ENCODE peak calls at places on chromosomes 4 and X, in ten cellular contexts. One of them, this sample, is unnamed. For H3K4me1 and H3K9me3, the result is how much of the 10 kb centered on the place peaks cover.

GRCh38 chr4:158710814-158711213 is 12.4 kb downstream of the PPID start:
- DNase-seq in aorta: no peak
- DNase-seq in heart right ventricle: no peak
- DNase-seq in MM.1S: no peak
- DNase-seq in hepatocyte: no peak
- DNase-seq in IMR-90: peak
- DNase-seq in SJSA1: no peak
- DNase-seq in PC-3: peak
- DNase-seq in mesenchymal stem cell: peak
- DNase-seq in right cardiac atrium: no peak
- DNase-seq in this sample: peak

GRCh38 chr4:189773909-189774308 is 166.8 kb upstream of the FRG1 start:
- DNase-seq in aorta: no peak
- DNase-seq in heart right ventricle: no peak
- DNase-seq in MM.1S: no peak
- DNase-seq in hepatocyte: peak
- DNase-seq in IMR-90: peak
- DNase-seq in SJSA1: no peak
- DNase-seq in PC-3: peak
- DNase-seq in mesenchymal stem cell: peak
- DNase-seq in right cardiac atrium: no peak
- DNase-seq in this sample: peak

GRCh38 chrX:136210243-136210642 is 41.0 kb downstream of the MAP7D3 start:
- DNase-seq in aorta: no peak
- DNase-seq in heart right ventricle: no peak
- DNase-seq in MM.1S: no peak
- DNase-seq in hepatocyte: no peak
- DNase-seq in IMR-90: no peak
- DNase-seq in SJSA1: no peak
- DNase-seq in PC-3: no peak
- DNase-seq in mesenchymal stem cell: no peak
- DNase-seq in right cardiac atrium: no peak
- DNase-seq in this sample: no peak

GRCh38 chr4:17492058-17492741 is 19.7 kb downstream of the QDPR start:
- DNase-seq in aorta: no peak
- DNase-seq in heart right ventricle: no peak
- DNase-seq in MM.1S: no peak
- DNase-seq in hepatocyte: no peak
- DNase-seq in IMR-90: no peak
- DNase-seq in SJSA1: no peak
- DNase-seq in PC-3: no peak
- DNase-seq in mesenchymal stem cell: peak
- DNase-seq in right cardiac atrium: no peak
- DNase-seq in this sample: no peak

GRCh38 chr4:145643295-145643694 is 24.1 kb downstream of the MMAA start:
- DNase-seq in aorta: no peak
- DNase-seq in heart right ventricle: no peak
- DNase-seq in MM.1S: no peak
- DNase-seq in hepatocyte: no peak
- DNase-seq in IMR-90: no peak
- DNase-seq in SJSA1: no peak
- DNase-seq in PC-3: no peak
- DNase-seq in mesenchymal stem cell: no peak
- DNase-seq in right cardiac atrium: no peak
- DNase-seq in this sample: no peak

GRCh38 chrX:7346021-7346420 is 198.1 kb upstream of the PUDP start:
- DNase-seq in aorta: no peak
- DNase-seq in heart right ventricle: no peak
- DNase-seq in MM.1S: no peak
- DNase-seq in hepatocyte: no peak
- DNase-seq in IMR-90: peak
- DNase-seq in SJSA1: peak
- DNase-seq in PC-3: peak
- DNase-seq in mesenchymal stem cell: no peak
- DNase-seq in right cardiac atrium: no peak
- DNase-seq in this sample: peak

GRCh38 chr4:42786350-42787070 is 106.0 kb upstream of the GRXCR1 start:
- DNase-seq in aorta: no peak
- DNase-seq in heart right ventricle: no peak
- DNase-seq in MM.1S: no peak
- DNase-seq in hepatocyte: no peak
- DNase-seq in IMR-90: no peak
- DNase-seq in SJSA1: no peak
- DNase-seq in PC-3: no peak
- DNase-seq in mesenchymal stem cell: no peak
- DNase-seq in right cardiac atrium: no peak
- DNase-seq in this sample: no peak

GRCh38 chr4:54626113-54626512 is 31.6 kb upstream of the KIT start:
- DNase-seq in aorta: no peak
- DNase-seq in heart right ventricle: no peak
- DNase-seq in MM.1S: no peak
- DNase-seq in hepatocyte: no peak
- DNase-seq in IMR-90: no peak
- DNase-seq in SJSA1: no peak
- DNase-seq in PC-3: no peak
- DNase-seq in mesenchymal stem cell: no peak
- DNase-seq in right cardiac atrium: no peak
- DNase-seq in this sample: no peak

GRCh38 chr4:169341490-169341889 is 70.7 kb upstream of the SH3RF1 start:
- DNase-seq in aorta: no peak
- DNase-seq in heart right ventricle: no peak
- DNase-seq in MM.1S: no peak
- DNase-seq in hepatocyte: no peak
- DNase-seq in IMR-90: peak
- DNase-seq in SJSA1: no peak
- DNase-seq in PC-3: no peak
- DNase-seq in mesenchymal stem cell: peak
- DNase-seq in right cardiac atrium: no peak
- DNase-seq in this sample: no peak

GRCh38 chr4:174284181-174284886 is 623 bp downstream of the CEP44 start:
- DNase-seq in aorta: no peak
- DNase-seq in heart right ventricle: no peak
- DNase-seq in MM.1S: peak
- DNase-seq in hepatocyte: peak
- DNase-seq in IMR-90: peak
- DNase-seq in SJSA1: peak
- DNase-seq in PC-3: peak
- DNase-seq in mesenchymal stem cell: peak
- DNase-seq in right cardiac atrium: no peak
- DNase-seq in this sample: peak

GRCh38 chr4:94277539-94277938 is 65.1 kb downstream of the HPGDS start:
- DNase-seq in aorta: no peak
- DNase-seq in heart right ventricle: no peak
- DNase-seq in MM.1S: no peak
- DNase-seq in hepatocyte: no peak
- DNase-seq in IMR-90: peak
- DNase-seq in SJSA1: no peak
- DNase-seq in PC-3: no peak
- DNase-seq in mesenchymal stem cell: peak
- DNase-seq in right cardiac atrium: no peak
- DNase-seq in this sample: no peak

GRCh38 chr4:180665994-180666818 is 1577.0 kb upstream of the TENM3 start:
- DNase-seq in aorta: no peak
- DNase-seq in heart right ventricle: no peak
- DNase-seq in MM.1S: peak
- DNase-seq in hepatocyte: peak
- DNase-seq in IMR-90: peak
- DNase-seq in SJSA1: peak
- DNase-seq in PC-3: peak
- DNase-seq in mesenchymal stem cell: peak
- DNase-seq in right cardiac atrium: no peak
- DNase-seq in this sample: peak

GRCh38 chrX:107742754-107743191 is 32.8 kb downstream of the TSC22D3 start:
- DNase-seq in aorta: no peak
- DNase-seq in heart right ventricle: no peak
- DNase-seq in MM.1S: no peak
- DNase-seq in hepatocyte: no peak
- DNase-seq in IMR-90: no peak
- DNase-seq in SJSA1: no peak
- DNase-seq in PC-3: no peak
- DNase-seq in mesenchymal stem cell: no peak
- DNase-seq in right cardiac atrium: no peak
- DNase-seq in this sample: no peak

GRCh38 chr4:58849026-58849425 is 1738.8 kb upstream of the IGFBP7 start:
- DNase-seq in aorta: no peak
- DNase-seq in heart right ventricle: no peak
- DNase-seq in MM.1S: no peak
- DNase-seq in hepatocyte: no peak
- DNase-seq in IMR-90: no peak
- DNase-seq in SJSA1: no peak
- DNase-seq in PC-3: peak
- DNase-seq in mesenchymal stem cell: no peak
- DNase-seq in right cardiac atrium: no peak
- DNase-seq in this sample: no peak

GRCh38 chrX:107728342-107729099 is 47.1 kb downstream of the TSC22D3 start:
- DNase-seq in aorta: no peak
- DNase-seq in heart right ventricle: no peak
- DNase-seq in MM.1S: no peak
- DNase-seq in hepatocyte: no peak
- DNase-seq in IMR-90: no peak
- DNase-seq in SJSA1: no peak
- DNase-seq in PC-3: no peak
- DNase-seq in mesenchymal stem cell: peak
- DNase-seq in right cardiac atrium: no peak
- DNase-seq in this sample: no peak

GRCh38 chr4:21117771-21118170 is 417.5 kb downstream of the PACRGL start:
- DNase-seq in aorta: no peak
- DNase-seq in heart right ventricle: no peak
- DNase-seq in MM.1S: no peak
- DNase-seq in hepatocyte: no peak
- DNase-seq in IMR-90: no peak
- DNase-seq in SJSA1: no peak
- DNase-seq in PC-3: no peak
- DNase-seq in mesenchymal stem cell: no peak
- DNase-seq in right cardiac atrium: no peak
- DNase-seq in this sample: no peak

GRCh38 chr4:53306729-53307128 is 59.1 kb downstream of the SCFD2 start:
- DNase-seq in aorta: no peak
- DNase-seq in heart right ventricle: no peak
- DNase-seq in MM.1S: no peak
- DNase-seq in hepatocyte: no peak
- DNase-seq in IMR-90: peak
- DNase-seq in SJSA1: no peak
- DNase-seq in PC-3: peak
- DNase-seq in mesenchymal stem cell: no peak
- DNase-seq in right cardiac atrium: no peak
- DNase-seq in this sample: peak

GRCh38 chrX:15973299-15973698 is 118.7 kb upstream of the AP1S2 start:
- DNase-seq in aorta: no peak
- DNase-seq in heart right ventricle: no peak
- DNase-seq in MM.1S: peak
- DNase-seq in hepatocyte: peak
- DNase-seq in IMR-90: peak
- DNase-seq in SJSA1: peak
- DNase-seq in PC-3: peak
- DNase-seq in mesenchymal stem cell: peak
- DNase-seq in right cardiac atrium: no peak
- DNase-seq in this sample: no peak

GRCh38 chrX:74925210-74926088 is at the start of gene NEXMIF:
- DNase-seq in aorta: peak
- DNase-seq in heart right ventricle: no peak
- DNase-seq in MM.1S: peak
- DNase-seq in hepatocyte: no peak
- DNase-seq in IMR-90: no peak
- DNase-seq in SJSA1: no peak
- DNase-seq in PC-3: peak
- DNase-seq in mesenchymal stem cell: peak
- DNase-seq in right cardiac atrium: peak
- DNase-seq in this sample: no peak
- H3K4me3 ChIP-seq in aorta: peak
- H3K4me3 ChIP-seq in heart right ventricle: peak
- H3K4me3 ChIP-seq in MM.1S: peak
- H3K4me3 ChIP-seq in hepatocyte: peak
- H3K4me3 ChIP-seq in IMR-90: peak
- H3K4me3 ChIP-seq in SJSA1: no peak
- H3K4me3 ChIP-seq in PC-3: peak
- H3K4me3 ChIP-seq in mesenchymal stem cell: peak
- H3K4me3 ChIP-seq in right cardiac atrium: peak
- H3K4me3 ChIP-seq in this sample: peak

GRCh38 chrX:118498755-118499154 is 3.1 kb downstream of the DOCK11 start:
- DNase-seq in aorta: no peak
- DNase-seq in heart right ventricle: no peak
- DNase-seq in MM.1S: no peak
- DNase-seq in hepatocyte: no peak
- DNase-seq in IMR-90: no peak
- DNase-seq in SJSA1: no peak
- DNase-seq in PC-3: no peak
- DNase-seq in mesenchymal stem cell: no peak
- DNase-seq in right cardiac atrium: no peak
- DNase-seq in this sample: no peak
- H3K4me1 ChIP-seq in aorta: under half
- H3K4me1 ChIP-seq in heart right ventricle: under half
- H3K4me1 ChIP-seq in MM.1S: under half
- H3K4me1 ChIP-seq in hepatocyte: under half
- H3K4me1 ChIP-seq in IMR-90: under half
- H3K4me1 ChIP-seq in SJSA1: under half
- H3K4me1 ChIP-seq in PC-3: under half
- H3K4me1 ChIP-seq in mesenchymal stem cell: under half
- H3K4me1 ChIP-seq in right cardiac atrium: under half
- H3K4me1 ChIP-seq in this sample: under half

DNA sequence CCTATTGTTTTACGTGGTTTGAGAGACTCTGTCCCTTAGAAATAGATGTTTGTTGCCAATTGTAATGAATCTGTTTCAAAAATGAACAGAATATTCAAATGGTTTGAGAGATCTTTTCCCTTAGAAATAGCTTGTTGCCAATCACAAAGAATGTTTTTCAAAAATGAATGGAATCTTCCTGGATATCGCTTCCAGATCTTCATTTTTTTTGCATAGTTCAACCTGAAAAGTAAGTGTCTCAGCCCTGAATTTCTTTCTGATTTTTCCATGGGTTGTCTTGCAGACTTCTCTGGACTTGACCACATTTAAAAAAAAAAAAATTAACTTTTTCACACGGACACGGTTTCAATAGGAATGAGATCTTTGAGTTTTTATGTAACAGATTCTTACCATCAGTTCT is 22.7 kb downstream of the SHOX start:
- DNase-seq in aorta: no peak
- DNase-seq in heart right ventricle: no peak
- DNase-seq in MM.1S: no peak
- DNase-seq in hepatocyte: no peak
- DNase-seq in IMR-90: no peak
- DNase-seq in SJSA1: no peak
- DNase-seq in PC-3: no peak
- DNase-seq in mesenchymal stem cell: no peak
- DNase-seq in right cardiac atrium: no peak
- DNase-seq in this sample: no peak
- H3K9me3 ChIP-seq in aorta: under half
- H3K9me3 ChIP-seq in heart right ventricle: under half
- H3K9me3 ChIP-seq in MM.1S: under half
- H3K9me3 ChIP-seq in hepatocyte: under half
- H3K9me3 ChIP-seq in IMR-90: under half
- H3K9me3 ChIP-seq in SJSA1: under half
- H3K9me3 ChIP-seq in PC-3: under half
- H3K9me3 ChIP-seq in mesenchymal stem cell: under half
- H3K9me3 ChIP-seq in right cardiac atrium: under half
- H3K9me3 ChIP-seq in this sample: under half

DNA sequence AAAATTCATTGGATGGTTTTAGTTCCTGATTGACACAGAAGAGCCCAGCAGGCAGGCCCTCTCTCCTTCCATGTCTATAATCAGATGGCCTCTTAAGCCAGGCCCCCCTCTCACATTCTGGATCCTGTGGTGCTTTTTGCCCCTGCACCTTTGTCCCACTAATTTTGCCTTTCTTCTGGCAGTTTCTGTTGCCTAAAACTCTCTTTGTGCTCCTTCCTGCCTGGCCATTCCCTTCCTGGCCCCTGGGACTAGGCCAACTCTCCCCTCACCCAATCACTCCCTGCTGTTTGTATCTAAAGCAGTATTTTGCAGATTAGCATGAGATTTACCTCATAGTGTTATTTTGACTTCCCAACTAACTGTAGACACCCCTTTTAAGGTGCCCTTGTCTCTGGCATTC is 42.7 kb upstream of the DDX3X start:
- DNase-seq in aorta: no peak
- DNase-seq in heart right ventricle: no peak
- DNase-seq in MM.1S: no peak
- DNase-seq in hepatocyte: no peak
- DNase-seq in IMR-90: no peak
- DNase-seq in SJSA1: no peak
- DNase-seq in PC-3: no peak
- DNase-seq in mesenchymal stem cell: no peak
- DNase-seq in right cardiac atrium: no peak
- DNase-seq in this sample: no peak
- H3K4me3 ChIP-seq in aorta: no peak
- H3K4me3 ChIP-seq in heart right ventricle: no peak
- H3K4me3 ChIP-seq in MM.1S: no peak
- H3K4me3 ChIP-seq in hepatocyte: no peak
- H3K4me3 ChIP-seq in IMR-90: no peak
- H3K4me3 ChIP-seq in SJSA1: no peak
- H3K4me3 ChIP-seq in PC-3: no peak
- H3K4me3 ChIP-seq in mesenchymal stem cell: no peak
- H3K4me3 ChIP-seq in right cardiac atrium: no peak
- H3K4me3 ChIP-seq in this sample: no peak